ENCODE peak calls at places on chromosomes 2 and 18, in seven cellular contexts. R, H, N, Y, X, S and M are unnamed samples. For H3K9me3, the result is how much of the 10 kb centered on the place peaks cover.

GRCh38 chr2:79585701-79586428 is 73.0 kb downstream of the CTNNA2 start:
- DNase-seq in R (no peak), N (no peak), Y (no peak), S (no peak), H (no peak), X (no peak), M (no peak)

GRCh38 chr2:121266543-121267106 is 18.4 kb downstream of the TFCP2L1 start:
- DNase-seq in S (no peak), X (no peak), H (peak), R (no peak), Y (no peak), N (no peak), M (no peak)

GRCh38 chr2:70124983-70125480 is 37.8 kb downstream of the PCBP1 start:
- DNase-seq in R (peak), H (peak), Y (peak), N (no peak), X (peak), S (peak), M (peak)

GRCh38 chr2:12170151-12170550 is 423.7 kb downstream of the LPIN1 start:
- DNase-seq in Y (no peak), R (no peak), S (no peak), X (no peak), H (no peak), N (no peak), M (no peak)

GRCh38 chr2:164747786-164748433 is 93.7 kb downstream of the COBLL1 start:
- DNase-seq in R (no peak), H (no peak), X (no peak), Y (no peak), S (no peak), N (no peak), M (no peak)

GRCh38 chr2:149015926-149016563 is 22.5 kb upstream of the LYPD6B start:
- DNase-seq in Y (no peak), H (no peak), N (no peak), R (no peak), S (no peak), X (no peak), M (no peak)

GRCh38 chr2:62296034-62296832 is 100.3 kb downstream of the B3GNT2 start:
- DNase-seq in S (no peak), H (no peak), R (no peak), Y (no peak), N (no peak), X (no peak), M (no peak)

GRCh38 chr2:133484106-133484505 is 84.2 kb downstream of the NCKAP5 start:
- DNase-seq in R (no peak), Y (no peak), X (no peak), H (no peak), N (no peak), S (no peak), M (no peak)

GRCh38 chr2:66334237-66335054 is 100.5 kb upstream of the MEIS1 start:
- DNase-seq in R (no peak), S (no peak), N (no peak), Y (peak), H (no peak), X (no peak), M (no peak)

DNA sequence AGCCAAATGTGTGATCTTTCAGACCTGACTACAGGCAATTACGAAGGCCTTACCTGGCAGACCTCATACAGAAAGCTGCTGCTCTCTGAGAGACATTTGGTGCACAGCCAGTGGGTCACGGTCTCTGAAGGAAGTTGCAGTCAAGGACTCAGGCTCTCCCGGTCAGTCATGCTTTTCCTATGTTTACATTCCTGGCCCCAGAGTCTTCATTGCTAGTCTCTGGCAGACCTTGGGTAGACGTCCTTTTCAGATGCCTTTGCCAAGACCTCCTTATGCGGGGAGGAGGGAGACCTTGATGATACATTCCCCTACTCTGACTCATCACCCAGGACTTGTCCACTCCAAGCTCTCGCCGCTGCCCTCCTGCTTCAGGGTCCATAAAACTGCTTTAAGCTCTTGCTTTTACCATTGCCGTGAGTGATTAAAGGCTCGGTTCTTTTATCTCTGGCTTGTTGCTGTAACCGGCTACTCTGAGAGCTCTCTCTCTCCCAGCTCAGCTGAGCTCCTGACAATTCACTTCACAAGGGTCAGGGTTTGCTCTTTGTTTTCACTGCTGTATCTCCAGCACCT is 62.0 kb upstream of the SLC35F5 start:
- DNase-seq in X (peak), S (peak), H (peak), R (no peak), N (peak), Y (no peak), M (peak)
- H3K9me3 ChIP-seq in X (under half), S (under half), H (under half), R (under half), N (under half), Y (under half), M (under half)

GRCh38 chr18:32909798-32910561 is 137.2 kb upstream of the KLHL14 start:
- DNase-seq in R (no peak), X (no peak), H (no peak), Y (no peak), N (no peak), S (no peak), M (no peak)

GRCh38 chr18:32907215-32907590 is 134.4 kb upstream of the KLHL14 start:
- DNase-seq in X (no peak), R (no peak), H (no peak), Y (no peak), N (no peak), S (no peak), M (no peak)

GRCh38 chr18:32907656-32908441 is 135.0 kb upstream of the KLHL14 start:
- DNase-seq in Y (no peak), H (no peak), N (no peak), R (no peak), X (no peak), S (no peak), M (no peak)

GRCh38 chr18:32911660-32912284 is 138.9 kb upstream of the KLHL14 start:
- DNase-seq in S (no peak), H (no peak), R (no peak), Y (no peak), N (no peak), X (no peak), M (no peak)

GRCh38 chr18:32910694-32911296 is 138.0 kb upstream of the KLHL14 start:
- DNase-seq in R (no peak), S (no peak), Y (no peak), X (no peak), H (no peak), N (no peak), M (no peak)
- H3K4me3 ChIP-seq in R (no peak), S (no peak), Y (no peak), X (no peak), H (no peak), N (no peak), M (no peak)

GRCh38 chr2:63842149-63843061 is 709 bp downstream of the UGP2 start:
- DNase-seq in H (peak), S (peak), N (no peak), R (peak), X (no peak), Y (peak), M (peak)
- H3K27ac ChIP-seq in H (peak), S (peak), N (peak), R (peak), X (peak), Y (peak), M (peak)

GRCh38 chr2:233531880-233532458 is 34.6 kb downstream of the USP40 start:
- DNase-seq in H (no peak), N (no peak), X (no peak), R (no peak), Y (no peak), S (no peak), M (no peak)
- H3K9me3 ChIP-seq in H (under half), N (under half), X (under half), R (under half), Y (under half), S (under half), M (under half)

DNA sequence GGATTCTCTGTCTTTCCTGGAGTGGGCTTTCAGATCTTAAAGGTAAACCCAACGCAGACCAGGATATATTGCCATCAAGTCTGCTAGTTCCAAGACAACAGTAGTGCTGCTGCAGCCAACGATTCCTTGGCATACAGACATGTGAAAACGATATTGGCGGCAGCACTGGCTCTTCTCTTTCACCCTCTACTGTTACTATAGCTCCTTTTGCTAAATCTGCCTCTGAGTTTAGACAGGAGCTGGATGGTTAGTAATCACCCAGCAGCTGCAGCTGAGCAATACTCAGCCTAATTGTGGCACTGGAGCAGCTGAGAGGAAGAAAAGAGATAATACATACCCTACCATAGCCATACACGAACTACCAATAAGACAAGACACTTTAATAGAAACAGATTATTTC is 4.0 kb downstream of the YES1 start:
- DNase-seq in X (no peak), Y (no peak), S (no peak), H (no peak), N (no peak), R (no peak), M (no peak)
- H3K4me3 ChIP-seq in X (no peak), Y (no peak), S (no peak), H (no peak), N (no peak), R (no peak), M (no peak)

DNA sequence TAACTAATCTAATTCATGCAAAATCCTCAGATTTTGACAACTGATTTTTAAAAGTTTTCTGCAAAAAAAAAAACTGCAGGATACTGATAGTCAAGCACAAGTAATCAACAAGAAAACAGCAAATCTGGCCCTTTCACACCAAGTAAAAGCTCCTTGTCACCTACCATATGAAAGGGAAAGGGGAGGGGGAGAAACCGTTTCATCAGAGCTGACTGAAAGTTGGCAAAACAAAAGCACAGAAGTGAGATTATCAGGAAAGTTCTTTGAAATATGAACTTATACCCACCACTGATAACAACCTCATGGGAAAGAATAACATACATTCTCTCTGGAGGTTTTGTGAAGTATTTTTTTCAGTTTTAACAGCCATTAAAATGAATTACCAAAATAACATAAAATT is 38.7 kb downstream of the ZNF521 start:
- DNase-seq in Y (no peak), H (no peak), N (no peak), X (no peak), S (no peak), R (no peak), M (no peak)
- H3K27ac ChIP-seq in Y (no peak), H (no peak), N (no peak), X (no peak), S (no peak), R (no peak), M (no peak)

DNA sequence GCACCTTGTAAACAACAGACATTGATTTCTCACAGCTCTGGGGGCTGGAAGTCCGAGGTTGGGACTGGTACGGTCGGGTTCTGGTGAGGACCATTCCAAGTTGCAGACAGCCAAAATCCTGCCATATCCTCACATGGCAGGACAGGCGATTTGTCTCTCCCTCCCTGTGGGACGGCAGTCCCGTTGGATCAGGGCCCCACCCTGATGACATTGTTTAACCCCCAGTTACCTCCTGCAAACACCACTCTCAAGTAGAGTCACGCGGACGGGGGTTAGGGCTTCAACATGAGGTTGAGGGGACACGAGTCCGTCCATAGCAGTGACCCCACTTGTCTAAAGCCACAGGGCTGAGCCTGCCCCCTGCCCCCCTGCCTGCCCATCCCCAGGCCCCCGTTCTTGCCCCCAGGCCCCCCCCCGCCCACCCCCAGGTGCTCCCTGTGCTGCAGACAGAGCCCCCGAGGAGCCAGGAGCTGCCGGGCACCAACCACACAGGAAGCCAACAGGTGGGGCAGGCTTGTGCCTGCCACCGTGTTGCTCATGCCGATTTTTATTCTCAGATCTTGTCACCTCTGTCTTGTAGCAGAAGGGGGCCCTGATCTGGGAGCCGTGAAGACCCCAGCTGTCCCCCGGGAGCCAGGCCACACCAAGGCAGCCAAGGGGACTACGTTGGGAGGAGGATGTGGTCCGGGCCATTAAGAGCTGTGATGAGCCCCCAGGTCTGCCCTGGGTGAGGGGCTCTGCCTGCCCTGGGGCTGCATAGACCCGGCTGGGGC is 82.2 kb downstream of the NFATC1 start:
- DNase-seq in H (no peak), N (no peak), R (no peak), S (no peak), Y (no peak), X (no peak), M (peak)
- H3K9me3 ChIP-seq in H (under half), N (under half), R (under half), S (under half), Y (under half), X (under half), M (under half)

GRCh38 chr2:239278941-239279365 is 121.9 kb downstream of the HDAC4 start:
- DNase-seq in H (no peak), S (peak), N (no peak), R (peak), Y (no peak), X (no peak), M (peak)

GRCh38 chr2:239278361-239278760 is 122.5 kb downstream of the HDAC4 start:
- DNase-seq in H (no peak), Y (no peak), S (peak), R (peak), X (no peak), N (no peak), M (no peak)

GRCh38 chr2:239276813-239277193 is 124.0 kb downstream of the HDAC4 start:
- DNase-seq in H (no peak), R (no peak), X (no peak), N (no peak), S (peak), Y (no peak), M (no peak)

GRCh38 chr2:239275871-239276812 is 124.7 kb downstream of the HDAC4 start:
- DNase-seq in N (no peak), R (peak), H (no peak), X (peak), S (peak), Y (no peak), M (peak)

GRCh38 chr2:239277401-239278085 is 123.3 kb downstream of the HDAC4 start:
- DNase-seq in X (no peak), H (no peak), Y (no peak), S (peak), N (no peak), R (peak), M (peak)
- H3K4me3 ChIP-seq in X (no peak), H (no peak), Y (no peak), S (no peak), N (no peak), R (no peak), M (no peak)